ENCODE peak calls at places on chromosomes 1 and 21, in four cellular contexts. V is activated CD4-positive, alpha-beta T cell treated with anti-CD3 and anti-CD28 coated beads for 36 hours; D is right cardiac atrium; P is activated CD8-positive, alpha-beta T cell treated with anti-CD3 and anti-CD28 coated beads, Interleukin-2, amount 10 ng/mL, durations not matched to agents 7 days and 5 days. O is an unnamed sample.

GRCh38 chr1:166907763-166908162 is 31.7 kb upstream of the TADA1 start:
- ATAC-seq in V (no peak), D (no peak), P (no peak), O (peak)

GRCh38 chr1:42880384-42880783 is 34.0 kb downstream of the ZNF691 start:
- ATAC-seq in V (no peak), D (no peak), P (no peak), O (no peak)

GRCh38 chr21:33070921-33071877 is 1.3 kb downstream of the OLIG1 start:
- ATAC-seq in V (peak), D (no peak), P (peak), O (no peak)

GRCh38 chr1:116311756-116312691 is 61.0 kb upstream of the ATP1A1 start:
- ATAC-seq in V (no peak), D (peak), P (no peak), O (no peak)

GRCh38 chr1:243926803-243927245 is 76.8 kb upstream of the AKT3 start:
- ATAC-seq in V (no peak), D (peak), P (no peak), O (no peak)

GRCh38 chr21:31948681-31949080 is 75.9 kb downstream of the HUNK start:
- ATAC-seq in V (no peak), D (no peak), P (no peak), O (no peak)

GRCh38 chr1:4165901-4166300 is 265.8 kb upstream of the C1orf174 start:
- ATAC-seq in V (no peak), D (no peak), P (no peak), O (no peak)

GRCh38 chr1:42434340-42434739 is 21.5 kb downstream of the ZMYND12 start:
- ATAC-seq in V (no peak), D (no peak), P (no peak), O (no peak)

GRCh38 chr1:81032973-81033425 is 767.7 kb upstream of the ADGRL2 start:
- ATAC-seq in V (no peak), D (no peak), P (no peak), O (no peak)

GRCh38 chr1:39657923-39658485 is 13.9 kb downstream of the NT5C1A start:
- ATAC-seq in V (peak), D (peak), P (peak), O (no peak)

GRCh38 chr1:52970149-52970548 is 43.1 kb downstream of the SCP2 start:
- ATAC-seq in V (no peak), D (peak), P (no peak), O (no peak)

GRCh38 chr1:203768158-203768725 is 3.3 kb downstream of the LAX1 start:
- ATAC-seq in V (no peak), D (no peak), P (no peak), O (no peak)

GRCh38 chr1:84913025-84913892 is 20.3 kb upstream of the LPAR3 start:
- ATAC-seq in V (no peak), D (peak), P (no peak), O (no peak)

GRCh38 chr1:234430691-234431090 is 48.3 kb downstream of the TARBP1 start:
- ATAC-seq in V (no peak), D (no peak), P (no peak), O (no peak)

GRCh38 chr1:235315735-235316134 is 12.2 kb downstream of the ARID4B start:
- ATAC-seq in V (no peak), D (no peak), P (no peak), O (no peak)

GRCh38 chr1:116842654-116843053 is 67.1 kb upstream of the PTGFRN start:
- ATAC-seq in V (no peak), D (no peak), P (no peak), O (no peak)

GRCh38 chr1:180893614-180894013 is 19.1 kb upstream of the KIAA1614 start:
- ATAC-seq in V (no peak), D (no peak), P (no peak), O (no peak)

GRCh38 chr1:200314085-200314750 is 95.6 kb downstream of the ZNF281 start:
- ATAC-seq in V (no peak), D (no peak), P (no peak), O (no peak)

GRCh38 chr1:159187647-159188374 is 16.4 kb downstream of the CADM3 start:
- ATAC-seq in V (no peak), D (peak), P (no peak), O (no peak)

GRCh38 chr1:41152622-41153044 is 89.5 kb downstream of the SCMH1 start:
- ATAC-seq in V (no peak), D (peak), P (no peak), O (no peak)

GRCh38 chr1:112687785-112688496 is 13.5 kb downstream of the MOV10 start:
- ATAC-seq in V (no peak), D (no peak), P (no peak), O (no peak)

GRCh38 chr1:15418811-15419515 is 9.3 kb downstream of the EFHD2 start:
- ATAC-seq in V (no peak), D (no peak), P (no peak), O (no peak)

GRCh38 chr1:171292799-171293198 is 21.2 kb upstream of the FMO4 start:
- ATAC-seq in V (no peak), D (no peak), P (no peak), O (no peak)

GRCh38 chr1:186079084-186079684 is 295.9 kb downstream of the TPR start:
- ATAC-seq in V (no peak), D (no peak), P (no peak), O (peak)

GRCh38 chr1:67619080-67619479 is 65.9 kb upstream of the GADD45A start:
- ATAC-seq in V (no peak), D (peak), P (no peak), O (no peak)

GRCh38 chr1:206951318-206952105 is 5.2 kb upstream of the PIGR start:
- ATAC-seq in V (no peak), D (no peak), P (no peak), O (no peak)

GRCh38 chr1:113247355-113247754 is 143.0 kb upstream of the MAGI3 start:
- ATAC-seq in V (no peak), D (no peak), P (no peak), O (no peak)

GRCh38 chr1:100462291-100463040 is 75.5 kb upstream of the GPR88 start:
- ATAC-seq in V (no peak), D (no peak), P (no peak), O (no peak)

GRCh38 chr1:209761021-209761635 is 5.3 kb downstream of the TRAF3IP3 start:
- ATAC-seq in V (no peak), D (peak), P (no peak), O (no peak)

GRCh38 chr1:232555581-232556189 is 74.2 kb downstream of the SIPA1L2 start:
- ATAC-seq in V (no peak), D (peak), P (no peak), O (no peak)

GRCh38 chr1:155295183-155295941 is 5.9 kb downstream of the PKLR start:
- ATAC-seq in V (no peak), D (peak), P (peak), O (peak)

GRCh38 chr1:47906466-47907191 is 90.6 kb downstream of the TRABD2B start:
- ATAC-seq in V (no peak), D (no peak), P (no peak), O (no peak)

GRCh38 chr1:17516303-17517214 is 22.9 kb upstream of the ARHGEF10L start:
- ATAC-seq in V (no peak), D (peak), P (no peak), O (no peak)

GRCh38 chr1:223137402-223138100 is 5.5 kb downstream of the TLR5 start:
- ATAC-seq in V (no peak), D (peak), P (no peak), O (no peak)